ENCODE peak calls at places on chromosomes 2 and 18, in nine cellular contexts. E, S, W, T, Y, N, M, U and R are unnamed samples. For H3K4me1, the result is how much of the 10 kb centered on the place peaks cover.

GRCh38 chr18:48719988-48720654 is 181.3 kb downstream of the CTIF start:
- DNase-seq in T (peak), S (peak), U (no peak), E (peak), M (no peak), N (no peak), Y (no peak), W (no peak), R (no peak)

GRCh38 chr2:45006041-45006941 is 3.0 kb downstream of the SIX2 start:
- DNase-seq in U (no peak), N (no peak), Y (no peak), M (no peak), E (no peak), S (no peak), W (no peak), T (no peak), R (no peak)

GRCh38 chr2:241768251-241768711 is 8.3 kb upstream of the GAL3ST2 start:
- DNase-seq in T (no peak), Y (peak), U (no peak), N (no peak), W (no peak), E (no peak), M (no peak), S (no peak), R (no peak)

GRCh38 chr18:7164610-7165009 is 47.0 kb upstream of the LAMA1 start:
- DNase-seq in N (no peak), W (no peak), Y (no peak), S (no peak), U (no peak), T (no peak), E (peak), M (no peak), R (no peak)

GRCh38 chr18:23857756-23858155 is 156.8 kb upstream of the TTC39C start:
- DNase-seq in M (no peak), E (peak), S (peak), N (no peak), T (peak), U (peak), W (no peak), Y (peak), R (no peak)

GRCh38 chr2:223995569-223995968 is 38.3 kb downstream of the MRPL44 start:
- DNase-seq in E (peak), N (no peak), U (no peak), S (no peak), T (peak), M (no peak), W (no peak), Y (no peak), R (no peak)

GRCh38 chr2:112807233-112807807 is 23.0 kb upstream of the IL1A start:
- DNase-seq in N (no peak), T (no peak), Y (no peak), W (no peak), E (no peak), M (no peak), S (no peak), U (no peak), R (no peak)

GRCh38 chr2:232028631-232029030 is 67.1 kb downstream of the DIS3L2 start:
- DNase-seq in M (no peak), N (no peak), Y (no peak), T (peak), S (no peak), E (peak), W (no peak), U (no peak), R (peak)

GRCh38 chr2:114001936-114002335 is 112.0 kb downstream of the ACTR3 start:
- DNase-seq in E (no peak), S (no peak), M (no peak), N (no peak), Y (no peak), T (no peak), W (no peak), U (no peak), R (no peak)

GRCh38 chr2:219058541-219059374 is 2.0 kb downstream of the IHH start:
- DNase-seq in N (peak), Y (no peak), E (no peak), W (peak), S (peak), T (peak), U (peak), M (no peak), R (peak)

GRCh38 chr2:112149194-112149593 is 11.0 kb downstream of the FBLN7 start:
- DNase-seq in Y (no peak), N (no peak), M (no peak), S (no peak), E (no peak), U (no peak), T (no peak), W (no peak), R (no peak)

GRCh38 chr2:67463810-67464209 is 66.7 kb downstream of the ETAA1 start:
- DNase-seq in U (no peak), T (peak), M (no peak), E (peak), S (no peak), W (no peak), N (no peak), Y (peak), R (no peak)

GRCh38 chr2:185433824-185434223 is 304.8 kb upstream of the FSIP2 start:
- DNase-seq in N (no peak), M (no peak), U (no peak), T (peak), E (no peak), S (no peak), Y (no peak), W (no peak), R (no peak)

DNA sequence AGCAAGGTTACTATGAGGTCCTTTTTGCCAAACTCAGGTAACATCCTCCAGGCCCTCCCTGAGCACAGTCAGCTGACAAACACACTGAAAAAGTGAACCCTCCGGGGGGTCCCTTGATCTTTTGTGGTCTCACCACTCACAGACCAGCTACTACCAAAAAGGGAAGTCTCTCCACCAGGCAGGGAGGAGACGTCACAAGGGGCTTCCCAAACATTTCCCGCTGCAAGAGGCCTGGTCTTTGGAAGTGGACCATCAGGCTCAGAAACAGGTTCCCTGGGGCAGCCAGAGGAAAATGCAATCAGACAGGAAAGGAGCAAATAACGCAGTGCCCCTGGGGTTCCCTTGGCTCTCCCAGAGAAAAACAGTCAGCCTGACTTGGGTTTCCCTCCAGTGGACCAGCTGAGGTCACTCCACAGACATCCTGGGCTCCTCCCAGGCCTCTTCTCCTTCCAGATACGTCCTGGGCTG is 38.7 kb upstream of the POMC start:
- DNase-seq in Y (no peak), U (no peak), E (no peak), S (no peak), T (no peak), W (no peak), M (no peak), N (peak), R (no peak)
- H3K4me1 ChIP-seq in Y (under half), U (under half), E (under half), S (under half), T (under half), W (under half), M (under half), N (under half), R (under half)

DNA sequence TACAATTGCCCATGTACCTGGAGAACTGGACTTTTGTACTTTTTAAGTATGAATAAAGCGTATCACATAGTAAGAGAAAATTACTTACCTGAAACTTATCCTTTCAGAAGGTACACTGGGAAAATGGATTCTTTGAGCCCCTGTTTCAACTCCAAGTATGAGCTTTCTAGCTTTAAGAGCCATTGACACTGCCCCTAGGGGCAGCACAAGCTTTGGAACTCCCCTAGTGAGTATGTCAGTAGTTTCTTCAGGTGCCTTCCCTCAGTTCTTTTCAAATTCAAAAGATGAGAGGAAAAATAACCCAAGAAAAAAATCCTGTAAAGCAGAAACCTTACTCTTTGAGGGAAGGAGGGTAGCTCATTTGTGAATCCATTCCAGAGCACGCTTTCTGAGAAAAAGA is 124.1 kb downstream of the MEMO1 start:
- DNase-seq in M (peak), N (peak), T (no peak), W (no peak), S (no peak), U (no peak), E (no peak), Y (no peak), R (no peak)
- TF ChIP-seq CTCF in M (peak), N (peak), T (no peak), W (no peak), S (peak), U (peak), E (no peak), Y (peak), R (no peak)

GRCh38 chr2:95058466-95058988 is 33.0 kb downstream of the MAL start:
- DNase-seq in M (no peak), N (no peak), Y (no peak), E (no peak), T (no peak), U (no peak), W (no peak), S (no peak), R (no peak)
- H3K4me1 ChIP-seq in M (under half), N (under half), Y (under half), E (under half), T (under half), U (under half), W (under half), S (under half), R (under half)

DNA sequence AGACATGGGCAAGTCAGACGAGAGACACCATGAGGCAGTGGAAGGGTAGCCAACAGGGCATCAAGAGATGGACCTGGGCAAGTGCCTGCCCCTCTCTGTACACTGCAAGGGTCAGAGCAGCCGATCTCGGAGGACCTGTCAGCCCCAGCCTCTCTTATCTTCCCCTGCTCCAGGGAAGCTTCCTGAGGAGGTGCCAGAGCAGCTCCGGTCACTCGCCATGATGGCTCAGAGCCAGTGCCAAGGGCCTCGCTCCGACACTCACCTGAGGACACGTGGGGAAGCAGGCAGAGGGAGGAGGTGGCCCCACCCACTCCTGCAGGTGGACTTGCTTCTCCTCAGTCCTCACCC is 88.7 kb downstream of the MCFD2 start:
- DNase-seq in M (no peak), Y (no peak), W (no peak), N (no peak), T (no peak), S (no peak), E (no peak), U (no peak), R (no peak)
- TF ChIP-seq CTCF in M (no peak), Y (no peak), W (no peak), N (no peak), T (no peak), S (no peak), E (no peak), U (no peak), R (no peak)

DNA sequence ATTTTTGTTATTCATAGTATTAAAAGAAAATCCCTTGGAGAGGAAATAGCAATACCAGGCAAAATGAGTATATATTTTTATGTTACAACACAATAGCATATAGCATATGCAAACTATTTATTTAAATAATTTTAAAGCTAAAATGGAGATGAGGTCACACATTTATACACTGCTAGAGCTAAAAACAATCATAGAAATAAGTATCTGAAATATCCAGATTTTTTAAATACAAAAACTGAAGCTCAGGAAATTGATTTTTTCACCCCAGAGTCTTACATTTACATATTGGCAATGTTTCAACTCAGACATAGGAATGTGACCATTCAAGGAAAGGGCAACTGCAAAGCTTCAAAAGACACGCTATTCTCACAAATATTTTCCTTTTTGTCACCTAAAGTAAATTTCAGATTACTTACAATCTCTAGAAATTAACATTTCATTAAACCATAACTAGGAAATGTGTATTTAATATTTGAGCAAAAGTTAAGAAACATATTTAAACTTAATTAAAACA is 8.9 kb downstream of the TFPI start:
- DNase-seq in W (no peak), M (no peak), Y (no peak), E (no peak), N (no peak), S (no peak), T (peak), U (no peak), R (no peak)
- H3K4me1 ChIP-seq in W (under half), M (under half), Y (half or more), E (under half), N (under half), S (under half), T (under half), U (half or more), R (under half)

DNA sequence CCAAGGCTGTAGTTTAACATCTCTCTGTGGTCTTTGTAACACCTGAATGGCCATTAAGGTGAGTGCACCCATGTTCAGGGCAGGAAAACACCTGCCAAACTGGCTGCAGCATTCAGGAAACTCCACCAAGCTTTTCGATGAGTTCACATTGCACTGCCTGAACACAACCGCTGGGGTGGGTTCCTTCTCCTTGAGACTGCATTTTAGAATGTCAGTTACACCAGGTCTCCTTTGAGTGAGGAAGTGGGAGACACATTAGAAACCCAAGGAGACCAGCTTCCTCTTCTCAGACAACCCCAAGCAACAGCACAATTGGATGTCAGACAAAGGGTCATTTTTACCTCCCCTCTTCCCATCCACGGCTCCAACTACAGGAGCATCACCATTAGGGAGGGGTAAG is 35.2 kb downstream of the CYRIA start:
- DNase-seq in W (no peak), S (no peak), E (no peak), Y (no peak), T (no peak), M (no peak), U (no peak), N (no peak), R (no peak)
- TF ChIP-seq CTCF in W (no peak), S (no peak), E (no peak), Y (no peak), T (no peak), M (no peak), U (no peak), N (no peak), R (no peak)

DNA sequence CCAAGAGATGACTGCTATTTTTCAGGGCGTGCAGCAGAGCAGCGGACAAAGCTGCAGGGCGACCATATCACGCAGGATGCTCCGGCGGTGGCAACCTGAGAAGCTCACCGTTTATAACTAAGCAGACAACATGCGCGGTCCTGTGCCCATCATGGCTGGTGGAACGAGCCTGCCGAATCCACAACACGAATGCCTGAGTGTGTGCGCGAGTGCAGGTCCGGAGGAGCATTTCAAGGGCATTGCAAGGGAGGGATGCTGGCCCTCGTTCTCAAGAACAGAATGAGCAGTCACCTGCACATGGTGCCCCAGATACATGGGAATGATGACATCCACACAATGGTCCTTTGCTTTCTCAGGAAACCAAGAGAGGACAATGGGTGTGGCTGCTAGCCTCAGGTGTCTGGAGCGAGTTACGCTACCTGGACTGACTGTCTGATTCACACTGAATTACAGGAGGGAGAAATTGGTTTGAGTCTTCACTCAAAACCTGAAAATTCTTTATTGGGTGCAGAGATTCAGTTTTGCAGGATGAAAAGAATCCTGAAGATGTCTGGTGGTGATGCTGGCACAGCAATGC is 39.8 kb downstream of the TBC1D8 start:
- DNase-seq in U (no peak), E (no peak), N (no peak), M (no peak), S (no peak), W (no peak), Y (no peak), T (no peak), R (no peak)
- H3K4me1 ChIP-seq in U (half or more), E (under half), N (under half), M (under half), S (half or more), W (half or more), Y (under half), T (under half), R (half or more)

GRCh38 chr2:62466501-62466854 is 39.5 kb downstream of the TMEM17 start:
- DNase-seq in N (no peak), Y (no peak), W (no peak), T (no peak), E (no peak), M (no peak), S (no peak), U (no peak), R (no peak)

GRCh38 chr2:62467100-62467474 is 38.9 kb downstream of the TMEM17 start:
- DNase-seq in T (no peak), E (no peak), W (no peak), U (no peak), Y (no peak), N (no peak), S (no peak), M (no peak), R (no peak)

GRCh38 chr2:62465741-62466500 is 40.1 kb downstream of the TMEM17 start:
- DNase-seq in S (no peak), N (peak), E (no peak), T (no peak), M (peak), U (no peak), W (no peak), Y (no peak), R (no peak)

GRCh38 chr2:62469114-62469513 is 36.9 kb downstream of the TMEM17 start:
- DNase-seq in U (no peak), E (no peak), Y (no peak), T (no peak), M (no peak), S (no peak), W (no peak), N (no peak), R (no peak)

DNA sequence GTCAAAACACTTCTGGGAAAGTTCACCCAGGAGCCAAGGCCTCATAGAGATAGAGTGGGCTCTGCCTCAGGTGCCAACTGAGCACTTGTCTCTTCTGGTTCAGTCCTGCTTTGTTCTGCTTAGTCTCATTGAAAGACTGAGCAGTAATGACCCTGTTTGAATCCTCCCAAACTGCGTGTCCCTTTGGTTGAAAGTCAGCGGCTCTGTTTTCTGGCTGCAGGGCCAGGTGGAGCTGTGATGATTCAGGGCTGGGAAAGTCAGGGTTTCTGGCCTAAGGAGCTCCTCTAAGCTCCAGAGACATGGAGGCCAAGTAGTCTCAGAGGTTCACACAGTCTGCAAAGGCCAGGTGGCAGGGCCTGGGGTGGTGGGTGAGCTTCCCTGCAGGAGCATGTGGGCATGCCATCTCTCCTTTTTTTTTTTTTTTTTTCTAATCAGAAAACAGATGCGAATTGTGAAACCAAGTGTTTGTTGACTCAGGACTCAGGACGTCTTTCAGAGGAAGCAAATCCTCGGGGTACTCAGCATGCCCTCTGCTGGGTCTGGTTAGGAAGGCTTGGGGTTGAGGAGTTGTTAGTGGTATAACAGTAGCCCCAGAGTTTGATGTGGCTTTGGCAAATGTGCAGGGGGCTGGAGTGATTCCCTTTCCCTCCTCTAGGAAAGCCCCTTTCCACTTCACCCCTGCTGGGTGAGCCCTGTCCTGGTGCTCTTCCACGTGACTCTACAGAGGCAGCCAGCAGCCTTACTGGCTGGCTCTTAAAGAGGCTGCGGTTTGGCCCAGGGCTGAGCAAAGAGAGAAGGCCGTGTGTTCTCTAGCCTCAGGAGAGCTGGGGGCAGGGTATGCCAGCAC is 38.3 kb downstream of the TMEM17 start:
- DNase-seq in N (no peak), U (no peak), W (no peak), M (no peak), T (no peak), Y (no peak), S (peak), E (no peak), R (peak)
- TF ChIP-seq CTCF in N (peak), U (no peak), W (no peak), M (no peak), T (peak), Y (no peak), S (no peak), E (no peak), R (no peak)